ENCODE peak calls at places on chromosomes 16 and 17, in ten cellular contexts. Y is GM03348; I is naive thymus-derived CD4-positive, alpha-beta T cell; L is stimulated activated CD4-positive, alpha-beta T cell treated with anti-CD3 and anti-CD28 coated beads, Interleukin-1b, Interleukin-23, amount 100 ng/mL, for 24 hours; C is T-helper 9 cell; B is NCI-H1092 treated with DMSO at 0.1 percent for 48 hours; X is neural crest cell; E is activated CD8-positive, alpha-beta T cell treated with anti-CD3 and anti-CD28 coated beads for 36 hours; D is brain microvascular endothelial cell; A is HEK293T. H is an unnamed sample.

GRCh38 chr17:83189673-83190385 is 110.4 kb downstream of the METRNL start:
- DNase-seq in D (peak; percentile 77), L (no peak), X (no peak), I (peak; percentile 7), Y (peak; percentile 81), B (no peak), A (no peak), C (no peak), E (no peak), H (peak; percentile 69)

GRCh38 chr17:68497885-68498319 is 14.3 kb upstream of the PRKAR1A start:
- DNase-seq in A (no peak), X (no peak), L (no peak), B (no peak), D (no peak), Y (no peak), C (no peak), I (no peak), E (no peak), H (no peak)

GRCh38 chr16:53912155-53912554 is 208.2 kb downstream of the FTO start:
- DNase-seq in B (no peak), L (no peak), C (peak; percentile 1), Y (no peak), E (peak; percentile 80), A (no peak), D (no peak), I (peak; percentile 28), X (no peak), H (no peak)

GRCh38 chr16:54957403-54957802 is 26.7 kb downstream of the IRX5 start:
- DNase-seq in E (peak; percentile 43), A (peak; percentile 70), I (no peak), Y (peak; percentile 33), C (no peak), L (no peak), D (no peak), X (no peak), B (peak; percentile 16), H (no peak)

GRCh38 chr16:88387941-88388627 is 5.3 kb downstream of the ZNF469 start:
- DNase-seq in I (no peak), B (no peak), X (no peak), C (no peak), D (no peak), A (no peak), Y (no peak), L (no peak), E (no peak), H (no peak)

GRCh38 chr16:11955713-11956123 is 9.3 kb upstream of the TNFRSF17 start:
- DNase-seq in C (no peak), A (no peak), X (no peak), I (no peak), D (peak; percentile 72), Y (peak; percentile 90), E (no peak), B (no peak), L (no peak), H (peak; percentile 84)

GRCh38 chr16:2481676-2482075 is 6.7 kb downstream of the TBC1D24 start:
- DNase-seq in B (peak; percentile 22), Y (no peak), I (no peak), A (no peak), L (no peak), C (no peak), D (no peak), X (no peak), E (no peak), H (no peak)

GRCh38 chr16:28494141-28494851 is at the start of gene APOBR:
- DNase-seq in I (peak; percentile 82), B (no peak), E (peak; percentile 97), Y (no peak), X (no peak), D (no peak), A (no peak), L (peak; percentile 64), C (peak; percentile 77), H (no peak)

GRCh38 chr17:41417576-41418015 is 6.8 kb downstream of the KRT37 start:
- DNase-seq in Y (no peak), C (no peak), I (no peak), X (no peak), E (peak; percentile 13), D (no peak), A (peak; percentile 23), B (no peak), L (no peak), H (no peak)

GRCh38 chr17:78694805-78695531 is 87.1 kb downstream of the CYTH1 start:
- DNase-seq in E (no peak), I (no peak), X (no peak), B (no peak), Y (no peak), D (no peak), A (no peak), C (no peak), L (no peak), H (no peak)

GRCh38 chr16:4800290-4801041 is 2.0 kb downstream of the ROGDI start:
- DNase-seq in B (no peak), L (no peak), Y (no peak), A (no peak), D (no peak), I (no peak), C (no peak), E (no peak), X (no peak), H (no peak)

GRCh38 chr17:63395075-63395815 is 50.9 kb downstream of the CYB561 start:
- DNase-seq in L (no peak), C (no peak), A (no peak), Y (peak; percentile 82), X (no peak), I (no peak), B (no peak), E (no peak), D (peak; percentile 47), H (peak; percentile 58)

GRCh38 chr17:41549596-41550039 is 21.5 kb upstream of the KRT19 start:
- DNase-seq in Y (no peak), A (no peak), I (no peak), X (no peak), B (no peak), E (no peak), D (no peak), C (no peak), L (no peak), H (no peak)

GRCh38 chr17:62680541-62681052 is 53.1 kb downstream of the MRC2 start:
- DNase-seq in C (no peak), L (no peak), D (no peak), B (no peak), X (no peak), A (no peak), E (no peak), Y (no peak), I (no peak), H (no peak)

GRCh38 chr17:65742433-65743312 is 181.2 kb upstream of the AXIN2 start:
- DNase-seq in I (no peak), B (no peak), D (peak; percentile 81), E (no peak), C (no peak), L (no peak), A (no peak), Y (peak; percentile 74), X (no peak), H (peak; percentile 26)

GRCh38 chr16:12061336-12062055 is 85.0 kb downstream of the SNX29 start:
- DNase-seq in E (no peak), B (no peak), A (no peak), D (no peak), X (no peak), C (no peak), Y (no peak), I (no peak), L (no peak), H (no peak)

GRCh38 chr17:76265624-76266243 is 586 bp downstream of the UBALD2 start:
- DNase-seq in E (peak; percentile 70), D (no peak), X (peak; percentile 52), Y (peak; percentile 75), L (no peak), B (peak; percentile 34), C (peak; percentile 48), A (peak; percentile 63), I (peak; percentile 61), H (no peak)

GRCh38 chr17:5226940-5227878 is 7.5 kb downstream of the SCIMP start:
- DNase-seq in C (no peak), B (no peak), Y (no peak), I (no peak), A (no peak), L (no peak), E (peak; percentile 77), X (no peak), D (no peak), H (no peak)

GRCh38 chr16:64153718-64154117 is 968.1 kb downstream of the CDH11 start:
- DNase-seq in Y (no peak), L (no peak), D (peak; percentile 18), E (no peak), X (no peak), A (no peak), C (no peak), B (no peak), I (no peak), H (no peak)

GRCh38 chr16:69712914-69713581 is 13.3 kb downstream of the NQO1 start:
- DNase-seq in I (no peak), L (no peak), A (no peak), E (no peak), B (no peak), C (no peak), X (no peak), Y (no peak), D (no peak), H (no peak)

GRCh38 chr17:50177983-50178834 is 12.4 kb downstream of the SGCA start:
- DNase-seq in Y (peak; percentile 89), C (peak; percentile 33), E (peak; percentile 70), B (peak; percentile 23), D (peak; percentile 97), A (peak; percentile 80), L (no peak), X (peak; percentile 52), I (peak; percentile 47), H (no peak)

H was measured in fibroblast of the conjunctiva.